ENCODE peak calls at places on chromosomes 11 and 22, in five cellular contexts. One of them, this sample, is unnamed.

GRCh38 chr11:6413791-6414231 is 5.1 kb downstream of the APBB1 start:
- DNase-seq in dorsolateral prefrontal cortex: no peak
- DNase-seq in AG09309: no peak
- DNase-seq in fibroblast of mammary gland: no peak
- DNase-seq in brain microvascular endothelial cell: no peak
- DNase-seq in this sample: no peak

GRCh38 chr11:68053117-68053516 is 14.3 kb downstream of the TCIRG1 start:
- DNase-seq in dorsolateral prefrontal cortex: no peak
- DNase-seq in fibroblast of mammary gland: no peak
- DNase-seq in AG09309: no peak
- DNase-seq in brain microvascular endothelial cell: no peak
- DNase-seq in this sample: no peak

GRCh38 chr11:5129457-5129877 is 8.7 kb downstream of the OR52A5 start:
- DNase-seq in brain microvascular endothelial cell: peak; percentile 7
- DNase-seq in dorsolateral prefrontal cortex: no peak
- DNase-seq in AG09309: no peak
- DNase-seq in fibroblast of mammary gland: peak; percentile 3
- DNase-seq in this sample: no peak

GRCh38 chr11:74025467-74026166 is 16.7 kb upstream of the UCP3 start:
- DNase-seq in brain microvascular endothelial cell: peak; percentile 52
- DNase-seq in AG09309: no peak
- DNase-seq in dorsolateral prefrontal cortex: no peak
- DNase-seq in fibroblast of mammary gland: peak; percentile 83
- DNase-seq in this sample: no peak

GRCh38 chr22:24982301-24983056 is 30.0 kb downstream of the KIAA1671 start:
- DNase-seq in fibroblast of mammary gland: no peak
- DNase-seq in dorsolateral prefrontal cortex: no peak
- DNase-seq in AG09309: no peak
- DNase-seq in brain microvascular endothelial cell: no peak
- DNase-seq in this sample: no peak

GRCh38 chr11:16606784-16607674 is 131.4 kb upstream of the C11orf58 start:
- DNase-seq in fibroblast of mammary gland: no peak
- DNase-seq in brain microvascular endothelial cell: no peak
- DNase-seq in AG09309: no peak
- DNase-seq in dorsolateral prefrontal cortex: no peak
- DNase-seq in this sample: no peak

GRCh38 chr22:42897960-42898359 is 40.9 kb upstream of the ARFGAP3 start:
- DNase-seq in fibroblast of mammary gland: no peak
- DNase-seq in brain microvascular endothelial cell: no peak
- DNase-seq in AG09309: no peak
- DNase-seq in dorsolateral prefrontal cortex: no peak
- DNase-seq in this sample: no peak

GRCh38 chr11:94794287-94795168 is 26.4 kb downstream of the AMOTL1 start:
- DNase-seq in AG09309: peak; percentile 86
- DNase-seq in fibroblast of mammary gland: peak; percentile 100
- DNase-seq in dorsolateral prefrontal cortex: no peak
- DNase-seq in brain microvascular endothelial cell: peak; percentile 99
- DNase-seq in this sample: peak; percentile 97

GRCh38 chr11:86954288-86955110 is 696 bp downstream of the FZD4 start:
- DNase-seq in fibroblast of mammary gland: no peak
- DNase-seq in brain microvascular endothelial cell: no peak
- DNase-seq in AG09309: no peak
- DNase-seq in dorsolateral prefrontal cortex: no peak
- DNase-seq in this sample: no peak

GRCh38 chr11:121063728-121064127 is 37.3 kb upstream of the TECTA start:
- DNase-seq in brain microvascular endothelial cell: no peak
- DNase-seq in dorsolateral prefrontal cortex: no peak
- DNase-seq in fibroblast of mammary gland: peak; percentile 11
- DNase-seq in AG09309: no peak
- DNase-seq in this sample: no peak
- TF ChIP-seq CTCF in brain microvascular endothelial cell: peak; percentile 41
- TF ChIP-seq CTCF in dorsolateral prefrontal cortex: peak; percentile 27
- TF ChIP-seq CTCF in fibroblast of mammary gland: peak; percentile 40
- TF ChIP-seq CTCF in AG09309: peak; percentile 30
- TF ChIP-seq CTCF in this sample: peak; percentile 26

DNA sequence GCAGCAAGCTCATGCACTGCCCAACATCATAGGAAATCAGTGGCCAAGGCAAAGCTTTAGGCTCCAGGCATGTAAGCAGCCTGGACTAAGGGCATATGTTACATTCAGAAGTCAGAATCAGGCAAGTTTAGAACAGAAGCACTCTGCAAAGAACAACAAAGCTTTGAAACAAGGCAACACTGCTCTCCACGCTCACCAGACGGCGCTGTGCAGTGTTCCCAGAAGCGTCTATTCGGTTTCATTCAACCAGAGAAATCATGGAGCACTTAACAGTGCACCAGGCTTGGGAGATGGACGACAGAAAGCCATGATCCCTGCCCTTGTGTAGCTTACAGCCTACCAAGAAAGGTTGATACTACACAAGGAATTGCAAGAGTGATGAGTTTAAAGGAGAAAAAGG is 555.8 kb downstream of the BUD13 start:
- DNase-seq in fibroblast of mammary gland: peak; percentile 39
- DNase-seq in brain microvascular endothelial cell: peak; percentile 49
- DNase-seq in dorsolateral prefrontal cortex: peak; percentile 36
- DNase-seq in AG09309: peak; percentile 10
- DNase-seq in this sample: no peak
- TF ChIP-seq CTCF in fibroblast of mammary gland: peak; percentile 54
- TF ChIP-seq CTCF in brain microvascular endothelial cell: peak; percentile 77
- TF ChIP-seq CTCF in dorsolateral prefrontal cortex: peak; percentile 81
- TF ChIP-seq CTCF in AG09309: peak; percentile 83
- TF ChIP-seq CTCF in this sample: peak; percentile 76

GRCh38 chr11:107683070-107683469 is 28.8 kb downstream of the SLN start:
- DNase-seq in AG09309: no peak
- DNase-seq in fibroblast of mammary gland: no peak
- DNase-seq in brain microvascular endothelial cell: no peak
- DNase-seq in dorsolateral prefrontal cortex: no peak
- DNase-seq in this sample: no peak
- TF ChIP-seq CTCF in AG09309: no peak
- TF ChIP-seq CTCF in fibroblast of mammary gland: no peak
- TF ChIP-seq CTCF in brain microvascular endothelial cell: no peak
- TF ChIP-seq CTCF in dorsolateral prefrontal cortex: no peak
- TF ChIP-seq CTCF in this sample: no peak

GRCh38 chr11:45995342-45995734 is 72.9 kb downstream of the LARGE2 start:
- DNase-seq in fibroblast of mammary gland: no peak
- DNase-seq in AG09309: no peak
- DNase-seq in brain microvascular endothelial cell: no peak
- DNase-seq in dorsolateral prefrontal cortex: no peak
- DNase-seq in this sample: no peak
- TF ChIP-seq CTCF in fibroblast of mammary gland: no peak
- TF ChIP-seq CTCF in AG09309: no peak
- TF ChIP-seq CTCF in brain microvascular endothelial cell: no peak
- TF ChIP-seq CTCF in dorsolateral prefrontal cortex: no peak
- TF ChIP-seq CTCF in this sample: no peak

GRCh38 chr22:50312371-50312770 is 4.9 kb upstream of the PLXNB2 start:
- DNase-seq in dorsolateral prefrontal cortex: no peak
- DNase-seq in fibroblast of mammary gland: no peak
- DNase-seq in brain microvascular endothelial cell: no peak
- DNase-seq in AG09309: no peak
- DNase-seq in this sample: no peak
- TF ChIP-seq CTCF in dorsolateral prefrontal cortex: no peak
- TF ChIP-seq CTCF in fibroblast of mammary gland: no peak
- TF ChIP-seq CTCF in brain microvascular endothelial cell: no peak
- TF ChIP-seq CTCF in AG09309: no peak
- TF ChIP-seq CTCF in this sample: no peak

DNA sequence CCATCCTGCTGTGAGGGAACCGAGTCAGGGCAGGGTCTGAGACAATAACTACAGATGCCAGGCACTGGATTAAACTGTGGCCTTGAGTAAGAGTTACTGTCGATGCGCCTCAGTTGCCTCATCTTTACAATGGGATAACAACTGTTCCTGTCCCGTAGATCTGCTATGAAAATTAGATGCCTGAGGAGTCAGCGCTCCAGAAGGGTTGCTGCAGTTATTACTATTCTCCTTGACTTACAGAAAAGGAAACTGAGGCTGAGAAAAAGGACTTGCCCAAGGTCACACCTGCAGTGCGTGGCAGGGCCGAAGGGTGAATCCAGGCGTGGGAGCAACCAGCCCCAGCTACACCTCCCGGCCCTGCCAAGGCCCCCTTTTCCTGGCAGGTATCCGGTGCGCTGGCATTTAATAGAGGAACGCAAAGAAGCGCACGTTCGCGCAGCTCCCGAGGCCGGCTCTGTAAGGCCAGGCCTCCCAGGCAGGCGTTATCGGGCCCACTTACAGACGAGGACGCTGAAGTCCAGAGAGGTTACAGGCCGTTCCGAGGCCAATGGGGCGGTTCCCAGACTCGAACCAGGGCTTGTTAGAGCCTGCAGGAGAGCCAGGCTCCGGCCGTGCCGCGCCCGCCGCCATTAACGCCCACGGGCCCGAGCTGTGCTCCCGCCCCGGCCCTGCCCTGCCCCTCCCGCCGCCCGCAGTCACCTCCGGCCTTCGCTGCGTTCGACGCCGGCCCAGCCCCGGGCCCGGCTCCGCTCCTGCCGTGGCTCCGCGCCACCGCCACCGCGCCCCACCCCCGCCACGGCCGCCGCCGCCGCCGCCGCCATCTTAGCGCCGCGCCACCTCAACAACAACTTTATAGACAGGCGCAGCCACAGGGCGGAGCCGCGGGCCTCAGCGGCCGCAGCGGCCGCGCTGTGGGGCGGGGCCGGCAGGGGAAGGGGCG is at the start of gene C11orf68:
- DNase-seq in AG09309: no peak
- DNase-seq in brain microvascular endothelial cell: no peak
- DNase-seq in fibroblast of mammary gland: no peak
- DNase-seq in dorsolateral prefrontal cortex: no peak
- DNase-seq in this sample: no peak
- TF ChIP-seq CTCF in AG09309: no peak
- TF ChIP-seq CTCF in brain microvascular endothelial cell: no peak
- TF ChIP-seq CTCF in fibroblast of mammary gland: no peak
- TF ChIP-seq CTCF in dorsolateral prefrontal cortex: no peak
- TF ChIP-seq CTCF in this sample: no peak

GRCh38 chr11:125199915-125200314 is 35.4 kb downstream of the PKNOX2 start:
- DNase-seq in fibroblast of mammary gland: no peak
- DNase-seq in AG09309: no peak
- DNase-seq in dorsolateral prefrontal cortex: no peak
- DNase-seq in brain microvascular endothelial cell: no peak
- DNase-seq in this sample: no peak
- TF ChIP-seq CTCF in fibroblast of mammary gland: no peak
- TF ChIP-seq CTCF in AG09309: no peak
- TF ChIP-seq CTCF in dorsolateral prefrontal cortex: no peak
- TF ChIP-seq CTCF in brain microvascular endothelial cell: no peak
- TF ChIP-seq CTCF in this sample: no peak

This sample was measured in astrocyte of the cerebellum.